ENCODE peak calls at places on chromosomes 16 and 17, in six cellular contexts. One of them, this sample, is unnamed.

GRCh38 chr17:63919311-63919723 is 678 bp upstream of the GH1 start:
- DNase-seq in GM12878: peak; percentile 71
- DNase-seq in H1: peak; percentile 85
- DNase-seq in GM12892: peak; percentile 85
- DNase-seq in HepG2: peak; percentile 44
- DNase-seq in K562: peak; percentile 79
- DNase-seq in this sample: peak; percentile 69

GRCh38 chr16:14028207-14028606 is 42.9 kb upstream of the MRTFB start:
- DNase-seq in GM12878: no peak
- DNase-seq in GM12892: no peak
- DNase-seq in HepG2: no peak
- DNase-seq in H1: no peak
- DNase-seq in K562: no peak
- DNase-seq in this sample: no peak

GRCh38 chr16:1493746-1494094 is 560 bp downstream of the TELO2 start:
- DNase-seq in K562: peak; percentile 37
- DNase-seq in GM12878: no peak
- DNase-seq in GM12892: no peak
- DNase-seq in H1: no peak
- DNase-seq in HepG2: no peak
- DNase-seq in this sample: peak; percentile 66

GRCh38 chr16:70396209-70396904 is 42.5 kb downstream of the ST3GAL2 start:
- DNase-seq in GM12878: no peak
- DNase-seq in H1: no peak
- DNase-seq in HepG2: no peak
- DNase-seq in GM12892: no peak
- DNase-seq in K562: peak; percentile 89
- DNase-seq in this sample: no peak

GRCh38 chr16:88746511-88746910 is 38.5 kb downstream of the PIEZO1 start:
- DNase-seq in GM12878: no peak
- DNase-seq in H1: no peak
- DNase-seq in GM12892: no peak
- DNase-seq in K562: no peak
- DNase-seq in HepG2: no peak
- DNase-seq in this sample: no peak

GRCh38 chr17:67568961-67569360 is 148.8 kb upstream of the NOL11 start:
- DNase-seq in H1: no peak
- DNase-seq in GM12892: no peak
- DNase-seq in HepG2: no peak
- DNase-seq in K562: no peak
- DNase-seq in GM12878: no peak
- DNase-seq in this sample: no peak

GRCh38 chr16:23694707-23695373 is 16.2 kb downstream of the PLK1 start:
- DNase-seq in H1: peak; percentile 86
- DNase-seq in K562: peak; percentile 27
- DNase-seq in GM12878: no peak
- DNase-seq in GM12892: no peak
- DNase-seq in HepG2: peak; percentile 49
- DNase-seq in this sample: no peak

GRCh38 chr17:18988546-18989173 is 15.9 kb downstream of the FAM83G start:
- DNase-seq in HepG2: peak; percentile 94
- DNase-seq in H1: no peak
- DNase-seq in K562: no peak
- DNase-seq in GM12892: no peak
- DNase-seq in GM12878: no peak
- DNase-seq in this sample: no peak

GRCh38 chr17:27489045-27489715 is 32.9 kb downstream of the KSR1 start:
- DNase-seq in K562: no peak
- DNase-seq in GM12878: no peak
- DNase-seq in GM12892: no peak
- DNase-seq in H1: no peak
- DNase-seq in HepG2: no peak
- DNase-seq in this sample: no peak

GRCh38 chr16:10362077-10362863 is 23.6 kb upstream of the ATF7IP2 start:
- DNase-seq in GM12878: peak; percentile 21
- DNase-seq in K562: peak; percentile 95
- DNase-seq in HepG2: peak; percentile 98
- DNase-seq in H1: no peak
- DNase-seq in GM12892: no peak
- DNase-seq in this sample: no peak

GRCh38 chr17:83152221-83152744 is 72.9 kb downstream of the METRNL start:
- DNase-seq in H1: no peak
- DNase-seq in GM12892: no peak
- DNase-seq in K562: no peak
- DNase-seq in HepG2: no peak
- DNase-seq in GM12878: no peak
- DNase-seq in this sample: no peak

GRCh38 chr17:50234581-50234980 is 33.1 kb upstream of the COL1A1 start:
- DNase-seq in GM12892: no peak
- DNase-seq in H1: no peak
- DNase-seq in HepG2: no peak
- DNase-seq in K562: no peak
- DNase-seq in GM12878: no peak
- DNase-seq in this sample: no peak

GRCh38 chr16:81765111-81765919 is 13.8 kb upstream of the PLCG2 start:
- DNase-seq in K562: no peak
- DNase-seq in HepG2: no peak
- DNase-seq in GM12892: no peak
- DNase-seq in H1: no peak
- DNase-seq in GM12878: no peak
- DNase-seq in this sample: no peak

GRCh38 chr16:87854053-87854906 is 15.0 kb downstream of the SLC7A5 start:
- DNase-seq in GM12892: no peak
- DNase-seq in K562: peak; percentile 95
- DNase-seq in H1: peak; percentile 60
- DNase-seq in HepG2: peak; percentile 86
- DNase-seq in GM12878: no peak
- DNase-seq in this sample: no peak

GRCh38 chr17:81428121-81428515 is 32.9 kb downstream of the BAHCC1 start:
- DNase-seq in H1: no peak
- DNase-seq in K562: no peak
- DNase-seq in HepG2: no peak
- DNase-seq in GM12892: no peak
- DNase-seq in GM12878: no peak
- DNase-seq in this sample: no peak

GRCh38 chr16:31333686-31334649 is 21.0 kb upstream of the ITGAX start:
- DNase-seq in H1: no peak
- DNase-seq in K562: peak; percentile 62
- DNase-seq in HepG2: peak; percentile 66
- DNase-seq in GM12892: no peak
- DNase-seq in GM12878: no peak
- DNase-seq in this sample: no peak

GRCh38 chr17:9959377-9959981 is 54.4 kb upstream of the RCVRN start:
- DNase-seq in GM12878: no peak
- DNase-seq in GM12892: peak; percentile 65
- DNase-seq in HepG2: peak; percentile 15
- DNase-seq in H1: peak; percentile 89
- DNase-seq in K562: peak; percentile 42
- DNase-seq in this sample: peak; percentile 72

GRCh38 chr17:53336281-53336680 is 486.4 kb upstream of the KIF2B start:
- DNase-seq in GM12892: no peak
- DNase-seq in GM12878: no peak
- DNase-seq in HepG2: no peak
- DNase-seq in K562: no peak
- DNase-seq in H1: no peak
- DNase-seq in this sample: no peak

GRCh38 chr17:34542700-34543336 is 36.6 kb upstream of the TMEM132E start:
- DNase-seq in GM12892: no peak
- DNase-seq in H1: peak; percentile 89
- DNase-seq in K562: peak; percentile 59
- DNase-seq in GM12878: no peak
- DNase-seq in HepG2: no peak
- DNase-seq in this sample: no peak

GRCh38 chr16:21702259-21702658 is 38.5 kb downstream of the OTOA start:
- DNase-seq in GM12892: no peak
- DNase-seq in K562: no peak
- DNase-seq in H1: no peak
- DNase-seq in HepG2: no peak
- DNase-seq in GM12878: no peak
- DNase-seq in this sample: no peak

GRCh38 chr17:64621772-64622171 is 40.3 kb downstream of the SMURF2 start:
- DNase-seq in GM12878: no peak
- DNase-seq in K562: no peak
- DNase-seq in GM12892: no peak
- DNase-seq in H1: no peak
- DNase-seq in HepG2: no peak
- DNase-seq in this sample: no peak

GRCh38 chr16:75080205-75081029 is 36.2 kb downstream of the LDHD start:
- DNase-seq in GM12878: no peak
- DNase-seq in HepG2: no peak
- DNase-seq in K562: no peak
- DNase-seq in H1: no peak
- DNase-seq in GM12892: no peak
- DNase-seq in this sample: no peak

GRCh38 chr17:74768763-74769114 is 7.4 kb downstream of the NAT9 start:
- DNase-seq in GM12892: no peak
- DNase-seq in GM12878: no peak
- DNase-seq in HepG2: no peak
- DNase-seq in K562: no peak
- DNase-seq in H1: no peak
- DNase-seq in this sample: no peak

GRCh38 chr16:2475413-2476344 is 752 bp downstream of the TBC1D24 start:
- DNase-seq in HepG2: no peak
- DNase-seq in GM12878: no peak
- DNase-seq in K562: peak; percentile 45
- DNase-seq in GM12892: no peak
- DNase-seq in H1: peak; percentile 75
- DNase-seq in this sample: no peak

GRCh38 chr17:81302861-81303326 is 7.8 kb upstream of the SLC38A10 start:
- DNase-seq in K562: no peak
- DNase-seq in GM12892: no peak
- DNase-seq in GM12878: no peak
- DNase-seq in HepG2: peak; percentile 61
- DNase-seq in H1: no peak
- DNase-seq in this sample: no peak

GRCh38 chr17:14351493-14351892 is 50.6 kb downstream of the HS3ST3B1 start:
- DNase-seq in HepG2: no peak
- DNase-seq in GM12892: peak; percentile 33
- DNase-seq in GM12878: no peak
- DNase-seq in H1: no peak
- DNase-seq in K562: no peak
- DNase-seq in this sample: no peak

GRCh38 chr17:79844869-79845600 is 5.8 kb upstream of the CBX4 start:
- DNase-seq in GM12878: no peak
- DNase-seq in GM12892: peak; percentile 86
- DNase-seq in HepG2: peak; percentile 74
- DNase-seq in H1: peak; percentile 88
- DNase-seq in K562: peak; percentile 65
- DNase-seq in this sample: peak; percentile 88
- TF ChIP-seq POLR2AphosphoS5 in GM12878: no peak
- TF ChIP-seq POLR2AphosphoS5 in GM12892: no peak
- TF ChIP-seq POLR2AphosphoS5 in HepG2: peak; percentile 19
- TF ChIP-seq POLR2AphosphoS5 in H1: no peak
- TF ChIP-seq POLR2AphosphoS5 in K562: no peak
- TF ChIP-seq POLR2AphosphoS5 in this sample: no peak

GRCh38 chr17:61309857-61310256 is 89.8 kb upstream of the TBX2 start:
- DNase-seq in H1: no peak
- DNase-seq in K562: no peak
- DNase-seq in GM12878: no peak
- DNase-seq in HepG2: no peak
- DNase-seq in GM12892: no peak
- DNase-seq in this sample: no peak
- TF ChIP-seq TAF1 in H1: no peak
- TF ChIP-seq TAF1 in K562: no peak
- TF ChIP-seq TAF1 in GM12878: no peak
- TF ChIP-seq TAF1 in HepG2: no peak
- TF ChIP-seq TAF1 in GM12892: no peak
- TF ChIP-seq TAF1 in this sample: no peak

GRCh38 chr17:16381496-16381820 is 567 bp downstream of the UBB start:
- DNase-seq in HepG2: no peak
- DNase-seq in K562: no peak
- DNase-seq in H1: no peak
- DNase-seq in GM12892: no peak
- DNase-seq in GM12878: no peak
- DNase-seq in this sample: no peak
- TF ChIP-seq POLR2A in HepG2: no peak
- TF ChIP-seq POLR2A in K562: no peak
- TF ChIP-seq POLR2A in H1: no peak
- TF ChIP-seq POLR2A in GM12892: no peak
- TF ChIP-seq POLR2A in GM12878: no peak
- TF ChIP-seq POLR2A in this sample: no peak

GRCh38 chr17:17934796-17935195 is 37.4 kb downstream of the TOM1L2 start:
- DNase-seq in K562: no peak
- DNase-seq in GM12892: no peak
- DNase-seq in HepG2: no peak
- DNase-seq in GM12878: no peak
- DNase-seq in H1: no peak
- DNase-seq in this sample: no peak

GRCh38 chr17:17934214-17934613 is 38.0 kb downstream of the TOM1L2 start:
- DNase-seq in HepG2: no peak
- DNase-seq in GM12878: no peak
- DNase-seq in K562: no peak
- DNase-seq in GM12892: no peak
- DNase-seq in H1: no peak
- DNase-seq in this sample: no peak

GRCh38 chr17:17933775-17934174 is 38.4 kb downstream of the TOM1L2 start:
- DNase-seq in GM12878: no peak
- DNase-seq in GM12892: no peak
- DNase-seq in K562: no peak
- DNase-seq in H1: no peak
- DNase-seq in HepG2: no peak
- DNase-seq in this sample: no peak

GRCh38 chr17:17937450-17937849 is 34.8 kb downstream of the TOM1L2 start:
- DNase-seq in GM12892: no peak
- DNase-seq in H1: no peak
- DNase-seq in K562: no peak
- DNase-seq in HepG2: no peak
- DNase-seq in GM12878: no peak
- DNase-seq in this sample: no peak

DNA sequence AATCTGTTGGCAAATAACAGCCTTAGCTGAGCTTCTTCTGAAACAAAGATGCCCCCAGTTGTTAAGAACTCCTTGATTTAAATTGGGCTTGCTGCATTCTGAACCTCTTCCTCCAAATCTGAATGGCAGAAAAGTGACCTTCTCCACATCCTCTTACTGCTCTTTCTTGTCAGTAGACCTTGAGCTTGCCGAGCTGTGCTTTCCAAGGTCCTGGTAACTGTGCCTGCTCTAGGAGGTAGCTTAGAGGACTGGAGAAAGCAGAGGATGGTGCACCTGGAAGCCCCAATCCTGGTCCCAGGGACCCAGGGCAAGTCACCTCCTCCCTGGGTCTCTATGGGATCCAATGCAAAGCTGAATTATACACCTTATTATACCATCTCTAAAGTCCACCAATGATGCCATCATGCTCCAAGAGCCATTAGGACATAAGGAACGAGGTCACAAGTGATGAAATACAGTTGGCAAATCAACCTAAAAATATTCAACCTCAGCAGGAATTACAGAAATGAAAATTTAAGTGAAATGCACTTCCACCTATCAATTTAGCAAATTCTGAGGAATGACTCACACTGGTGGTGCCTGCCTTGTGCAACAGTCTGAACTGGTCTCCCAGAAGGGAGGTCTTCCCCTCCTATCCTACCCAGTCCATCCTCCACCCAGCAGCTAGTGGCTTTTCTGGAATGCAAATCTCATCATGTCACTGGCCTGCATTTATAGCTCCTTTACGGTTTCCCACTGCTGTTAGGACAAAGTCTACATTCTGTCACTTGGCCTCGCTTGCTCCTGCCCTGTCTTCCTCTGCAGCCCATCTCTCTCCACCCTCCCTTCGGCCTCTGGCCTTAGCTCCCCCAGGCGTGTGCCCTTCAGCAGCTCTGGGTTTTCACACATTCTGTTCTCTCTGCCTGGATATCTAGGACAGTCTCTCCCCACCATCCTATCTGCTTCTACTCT is 36.6 kb downstream of the TOM1L2 start:
- DNase-seq in GM12892: no peak
- DNase-seq in K562: no peak
- DNase-seq in HepG2: peak; percentile 57
- DNase-seq in H1: no peak
- DNase-seq in GM12878: no peak
- DNase-seq in this sample: no peak
- TF ChIP-seq POLR2AphosphoS5 in GM12892: no peak
- TF ChIP-seq POLR2AphosphoS5 in K562: no peak
- TF ChIP-seq POLR2AphosphoS5 in HepG2: no peak
- TF ChIP-seq POLR2AphosphoS5 in H1: no peak
- TF ChIP-seq POLR2AphosphoS5 in GM12878: no peak
- TF ChIP-seq POLR2AphosphoS5 in this sample: no peak

This sample was measured in GM12891.